ENCODE peak calls at places on chromosomes 3 and 15, in eight cellular contexts. A is ascending aorta; K is caudate nucleus; S is thoracic aorta; O is GM23338; Q is dorsolateral prefrontal cortex; J is effector memory CD4-positive, alpha-beta T cell; N is stomach. V is an unnamed sample.

GRCh38 chr3:177431525-177432255 is 234.4 kb upstream of the TBL1XR1 start:
- DNase-seq in O (peak), Q (no peak), K (no peak), A (no peak), N (no peak), J (no peak), S (no peak), V (no peak)

GRCh38 chr3:66638717-66639116 is 137.9 kb upstream of the LRIG1 start:
- DNase-seq in K (no peak), S (no peak), J (no peak), O (peak), A (no peak), N (no peak), Q (no peak), V (no peak)

GRCh38 chr15:68404056-68404798 is 27.7 kb downstream of the ITGA11 start:
- DNase-seq in Q (no peak), J (no peak), A (no peak), K (no peak), O (no peak), S (no peak), N (no peak), V (no peak)

GRCh38 chr3:85193565-85193964 is 234.8 kb downstream of the CADM2 start:
- DNase-seq in O (no peak), N (no peak), K (no peak), S (no peak), A (no peak), J (no peak), Q (no peak), V (no peak)

GRCh38 chr3:11367116-11367781 is 95.1 kb downstream of the ATG7 start:
- DNase-seq in S (no peak), K (no peak), J (no peak), O (peak), N (no peak), A (no peak), Q (no peak), V (no peak)

GRCh38 chr3:29745237-29745870 is 464.5 kb downstream of the RBMS3 start:
- DNase-seq in Q (no peak), S (no peak), O (no peak), J (no peak), K (no peak), N (no peak), A (no peak), V (no peak)

GRCh38 chr15:69045810-69046209 is 31.3 kb downstream of the NOX5 start:
- DNase-seq in S (no peak), K (no peak), O (peak), Q (no peak), A (no peak), N (no peak), J (no peak), V (no peak)

GRCh38 chr15:75693501-75694240 is 19.0 kb downstream of the CSPG4 start:
- DNase-seq in O (no peak), S (no peak), Q (no peak), J (no peak), A (no peak), K (no peak), N (no peak), V (no peak)

GRCh38 chr15:65192016-65192415 is 6.9 kb upstream of the CLPX start:
- DNase-seq in J (no peak), O (peak), A (no peak), N (no peak), Q (no peak), K (no peak), S (no peak), V (no peak)

GRCh38 chr3:87167634-87168456 is 59.3 kb upstream of the CHMP2B start:
- DNase-seq in K (peak), O (peak), N (no peak), S (no peak), J (no peak), Q (no peak), A (no peak), V (no peak)

GRCh38 chr3:11159421-11159904 is 5.2 kb downstream of the HRH1 start:
- DNase-seq in O (peak), A (no peak), K (no peak), J (no peak), S (no peak), N (no peak), Q (no peak), V (peak)

GRCh38 chr3:9067352-9067975 is 104.2 kb upstream of the RAD18 start:
- DNase-seq in N (peak), K (peak), A (no peak), Q (peak), O (peak), S (no peak), J (no peak), V (no peak)

GRCh38 chr15:50259276-50259675 is 6.2 kb downstream of the HDC start:
- DNase-seq in A (no peak), N (no peak), J (no peak), O (no peak), Q (no peak), K (no peak), S (no peak), V (no peak)

GRCh38 chr3:84547971-84548970 is 410.5 kb upstream of the CADM2 start:
- DNase-seq in A (no peak), Q (no peak), K (no peak), O (peak), N (no peak), J (no peak), S (no peak), V (no peak)

GRCh38 chr3:132245547-132245946 is 71.7 kb upstream of the ACP3 start:
- DNase-seq in Q (no peak), O (no peak), A (no peak), K (no peak), S (no peak), J (no peak), N (no peak), V (no peak)
- H3K27ac ChIP-seq in Q (no peak), O (no peak), A (no peak), K (no peak), S (no peak), J (no peak), N (no peak), V (no peak)

GRCh38 chr3:47628426-47628825 is 49.8 kb upstream of the CSPG5 start:
- DNase-seq in S (no peak), Q (no peak), A (no peak), K (no peak), O (no peak), J (no peak), N (no peak), V (no peak)

GRCh38 chr3:47617061-47618010 is 38.7 kb upstream of the CSPG5 start:
- DNase-seq in J (no peak), Q (no peak), N (no peak), K (no peak), A (no peak), S (no peak), O (no peak), V (no peak)

GRCh38 chr3:47622648-47623047 is 44.0 kb upstream of the CSPG5 start:
- DNase-seq in S (no peak), K (no peak), J (no peak), O (no peak), N (no peak), Q (no peak), A (no peak), V (no peak)
- H3K27ac ChIP-seq in S (no peak), K (no peak), J (no peak), O (no peak), N (no peak), Q (no peak), A (no peak), V (no peak)

DNA sequence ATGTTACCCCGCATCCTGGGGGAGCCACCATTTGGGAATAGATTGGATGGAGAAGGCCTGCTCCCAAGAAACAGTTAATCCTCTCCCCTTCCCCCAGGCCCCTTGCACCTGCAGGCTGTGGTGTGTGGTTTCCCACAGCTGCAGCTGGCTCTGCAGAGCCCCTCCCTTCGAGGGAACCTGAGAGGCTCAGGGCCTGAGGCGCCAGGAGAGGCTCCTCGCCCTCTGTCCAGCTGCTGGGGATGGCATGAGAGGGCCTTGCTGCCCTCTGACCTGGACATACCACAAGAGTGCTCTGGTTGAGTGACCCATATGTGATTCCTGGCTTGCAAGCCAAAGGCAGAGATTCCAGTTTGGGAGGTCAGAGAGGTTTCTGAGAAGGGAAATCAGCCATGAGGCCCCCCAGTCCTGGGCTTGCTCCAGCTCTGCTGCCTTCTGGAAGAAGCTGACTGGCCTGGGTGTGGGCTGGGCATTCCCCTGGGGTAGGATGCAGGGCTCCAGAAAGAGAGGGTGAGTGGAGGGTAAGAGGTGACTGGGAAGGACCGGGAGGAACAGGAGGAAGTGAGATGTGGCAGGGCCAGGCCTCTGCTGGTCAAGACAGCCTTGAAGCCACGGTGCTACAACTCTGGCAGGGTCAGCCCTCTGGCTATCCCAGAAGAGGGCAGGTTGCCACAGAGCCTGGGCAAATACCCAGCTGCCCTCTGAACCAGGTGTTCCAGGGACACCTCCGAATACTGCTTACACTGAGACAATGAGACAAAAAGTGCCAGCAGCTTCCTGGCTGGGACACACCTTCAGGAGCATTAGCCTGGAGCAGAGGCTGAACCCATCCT is 16.0 kb upstream of the SRP14 start:
- DNase-seq in N (peak), O (no peak), Q (no peak), K (no peak), J (no peak), S (no peak), A (no peak), V (no peak)
- H3K27ac ChIP-seq in N (peak), O (no peak), Q (no peak), K (no peak), J (no peak), S (no peak), A (no peak), V (no peak)

GRCh38 chr15:44275431-44275830 is 13.1 kb upstream of the GOLM2 start:
- DNase-seq in A (no peak), J (no peak), K (no peak), O (no peak), N (no peak), S (no peak), Q (no peak), V (no peak)
- H3K27ac ChIP-seq in A (no peak), J (no peak), K (no peak), O (no peak), N (no peak), S (no peak), Q (peak), V (no peak)

GRCh38 chr15:67199881-67200763 is 54.3 kb downstream of the AAGAB start:
- DNase-seq in O (no peak), J (no peak), A (no peak), Q (no peak), S (no peak), N (no peak), K (no peak), V (no peak)
- H3K27ac ChIP-seq in O (no peak), J (no peak), A (peak), Q (no peak), S (peak), N (no peak), K (peak), V (no peak)

GRCh38 chr3:42704136-42704841 is 1.7 kb upstream of the HHATL start:
- DNase-seq in A (no peak), Q (no peak), O (no peak), S (no peak), N (no peak), J (no peak), K (no peak), V (no peak)

GRCh38 chr3:42707620-42708355 is 5.2 kb upstream of the HHATL start:
- DNase-seq in K (no peak), N (no peak), S (no peak), Q (no peak), J (no peak), A (no peak), O (no peak), V (no peak)

GRCh38 chr3:42705039-42705767 is 2.6 kb upstream of the HHATL start:
- DNase-seq in J (no peak), S (no peak), O (no peak), A (no peak), N (peak), K (no peak), Q (peak), V (no peak)

GRCh38 chr3:42706721-42707619 is 4.4 kb upstream of the HHATL start:
- DNase-seq in N (no peak), Q (no peak), A (no peak), J (no peak), K (no peak), O (no peak), S (no peak), V (no peak)

DNA sequence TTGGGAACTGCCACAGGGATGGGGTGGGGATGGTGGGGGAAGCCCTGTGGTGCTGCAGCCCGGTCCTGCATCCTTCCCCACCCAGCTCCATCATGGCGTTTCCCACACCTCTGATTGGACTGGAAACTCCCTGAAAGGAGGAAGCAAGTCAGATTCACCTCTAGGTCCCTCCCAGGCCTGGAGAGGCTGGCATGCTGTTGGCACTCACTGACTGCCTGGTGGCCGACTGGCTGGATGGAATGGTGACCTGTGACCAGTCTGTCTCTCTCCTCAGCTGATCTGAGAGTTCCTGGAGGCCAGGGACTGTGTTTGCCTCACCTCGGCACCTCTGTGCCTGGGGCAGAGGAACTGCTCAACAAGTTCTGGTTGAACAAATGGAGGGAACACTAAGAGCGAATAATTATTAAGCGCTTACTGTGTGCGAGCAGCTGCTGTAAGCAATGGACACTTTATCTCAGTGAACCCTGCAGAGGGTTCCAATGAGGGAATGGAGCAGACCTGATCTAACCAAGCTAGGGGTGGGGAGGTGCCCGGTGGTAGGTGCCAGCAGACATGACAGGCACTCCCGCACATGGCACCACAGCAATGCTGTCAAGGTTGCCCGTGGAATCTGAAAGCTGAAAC is 3.5 kb upstream of the HHATL start:
- DNase-seq in Q (no peak), K (no peak), J (no peak), A (no peak), N (no peak), S (no peak), O (no peak), V (no peak)
- H3K27ac ChIP-seq in Q (peak), K (peak), J (no peak), A (no peak), N (no peak), S (no peak), O (no peak), V (no peak)

DNA sequence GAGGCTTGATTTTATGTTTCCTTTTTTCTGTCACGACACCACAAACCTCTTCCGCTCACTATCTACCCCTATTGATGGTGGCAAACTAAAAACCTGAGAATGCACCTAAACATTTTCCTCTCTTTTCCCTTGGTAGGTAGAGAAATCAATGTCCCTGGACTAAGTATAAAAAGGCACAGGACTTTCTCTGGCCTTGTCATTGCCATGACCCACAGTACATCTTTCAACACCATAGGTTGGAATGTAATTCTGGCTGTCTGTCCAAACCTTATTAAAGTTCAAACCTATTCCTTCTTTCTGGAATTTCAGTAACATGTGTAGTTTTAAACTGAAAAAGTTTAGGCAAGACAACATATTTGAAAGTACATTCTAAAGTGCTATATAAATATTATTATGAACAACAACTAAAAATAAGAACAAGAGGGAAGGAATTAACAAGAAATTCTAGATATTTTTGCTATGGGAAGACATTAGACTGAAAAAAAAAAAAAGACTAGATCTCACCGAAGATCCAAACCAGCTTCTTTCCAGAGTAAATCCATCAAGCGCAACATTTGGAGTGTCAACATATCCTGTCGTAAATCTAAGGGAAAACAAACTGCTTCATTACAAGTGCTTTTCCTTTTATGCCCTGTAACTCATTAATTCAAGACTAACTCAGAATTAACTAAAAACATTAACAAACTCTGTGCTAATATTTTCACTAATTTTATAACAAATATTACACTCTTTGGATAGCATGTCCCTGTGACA is 73.1 kb downstream of the FAIM start:
- DNase-seq in S (no peak), A (no peak), O (no peak), Q (no peak), N (no peak), J (no peak), K (no peak), V (no peak)
- H3K27ac ChIP-seq in S (no peak), A (no peak), O (no peak), Q (no peak), N (no peak), J (no peak), K (no peak), V (no peak)

GRCh38 chr15:60520825-60521368 is 42.0 kb upstream of the ICE2 start:
- DNase-seq in O (peak), A (no peak), S (peak), Q (peak), J (peak), N (peak), K (peak), V (peak)

GRCh38 chr15:60523056-60523455 is 44.1 kb upstream of the ICE2 start:
- DNase-seq in K (no peak), J (no peak), Q (no peak), A (no peak), O (no peak), S (no peak), N (no peak), V (peak)

GRCh38 chr15:60520041-60520824 is 41.3 kb upstream of the ICE2 start:
- DNase-seq in O (peak), A (no peak), N (no peak), S (no peak), Q (no peak), K (no peak), J (no peak), V (peak)

GRCh38 chr15:60518511-60518910 is 39.6 kb upstream of the ICE2 start:
- DNase-seq in Q (no peak), S (no peak), J (no peak), A (no peak), K (no peak), N (no peak), O (no peak), V (no peak)

DNA sequence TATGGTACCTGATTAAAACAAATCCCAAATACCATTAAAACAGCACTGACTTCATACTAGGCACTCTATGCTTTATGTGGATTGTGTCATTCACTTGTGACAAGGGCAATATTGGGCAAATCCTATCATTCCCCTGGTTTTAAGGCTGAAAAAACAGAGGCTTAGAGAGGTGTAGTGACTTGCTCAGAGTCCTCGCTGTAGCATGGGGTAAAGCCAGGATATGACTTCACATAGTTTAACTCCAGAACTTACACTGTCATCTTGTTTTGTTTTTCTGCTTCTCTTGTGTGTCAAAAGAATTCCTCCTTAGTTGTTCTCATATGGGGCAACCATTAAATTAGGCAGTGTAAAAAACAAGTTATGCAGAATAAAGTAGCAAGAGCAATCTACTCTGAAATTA is 40.3 kb upstream of the ICE2 start:
- DNase-seq in S (no peak), Q (no peak), J (no peak), N (no peak), K (no peak), O (no peak), A (no peak), V (no peak)
- H3K27ac ChIP-seq in S (no peak), Q (no peak), J (no peak), N (no peak), K (no peak), O (peak), A (no peak), V (peak)

GRCh38 chr3:81216192-81216591 is 545.3 kb downstream of the GBE1 start:
- DNase-seq in K (no peak), Q (no peak), S (no peak), J (no peak), A (no peak), O (no peak), N (no peak), V (peak)
- H3K27ac ChIP-seq in K (no peak), Q (no peak), S (no peak), J (no peak), A (no peak), O (no peak), N (no peak), V (no peak)

GRCh38 chr3:170418422-170419300 is at the start of gene CLDN11:
- DNase-seq in S (no peak), O (peak), N (no peak), Q (peak), K (peak), A (no peak), J (no peak), V (no peak)
- H3K27ac ChIP-seq in S (no peak), O (no peak), N (peak), Q (peak), K (peak), A (peak), J (no peak), V (peak)

V was measured in epithelial cell of prostate.